ENCODE peak calls at places on chromosomes 7 and 10, in seven cellular contexts. N is fibroblast of the conjunctiva; D is NCI-H748 treated with DMSO at 0.1 percent for 48 hours; B is choroid plexus epithelial cell; X is stimulated activated CD8-positive, alpha-beta memory T cell treated with anti-CD3 and anti-CD28 coated beads, Interleukin-12 subunit alpha, Interleukin-12 subunit beta, amount 100 ng/mL, for 1 hour; R is NCI-H2171; H is GM12892. L is an unnamed sample.

GRCh38 chr10:89891006-89891405 is 189.6 kb downstream of the KIF20B start:
- DNase-seq in X (no peak), R (no peak), D (no peak), N (no peak), B (peak; percentile 16), H (no peak), L (peak; percentile 29)

GRCh38 chr10:99859585-99859984 is 77.1 kb downstream of the ABCC2 start:
- DNase-seq in R (no peak), D (no peak), H (no peak), X (no peak), B (peak; percentile 45), N (no peak), L (no peak)

GRCh38 chr10:11162828-11163599 is 145.3 kb downstream of the CELF2 start:
- DNase-seq in D (no peak), B (peak; percentile 10), X (peak; percentile 59), R (no peak), H (peak; percentile 49), N (no peak), L (no peak)

GRCh38 chr10:13046861-13047528 is 45.5 kb upstream of the CCDC3 start:
- DNase-seq in H (no peak), R (no peak), N (no peak), B (no peak), D (no peak), X (no peak), L (no peak)

GRCh38 chr7:66247387-66248078 is 42.4 kb downstream of the TPST1 start:
- DNase-seq in X (no peak), H (no peak), N (no peak), D (no peak), R (no peak), B (no peak), L (no peak)

GRCh38 chr10:36499696-36500095 is 625.7 kb upstream of the ANKRD30A start:
- DNase-seq in B (peak; percentile 15), R (no peak), D (no peak), H (no peak), X (no peak), N (no peak), L (peak; percentile 52)

GRCh38 chr10:113697595-113697994 is 17.9 kb downstream of the CASP7 start:
- DNase-seq in H (no peak), D (no peak), B (no peak), X (no peak), R (no peak), N (no peak), L (no peak)

GRCh38 chr7:849145-849544 is 16.9 kb downstream of the SUN1 start:
- DNase-seq in H (no peak), D (no peak), X (no peak), R (no peak), N (no peak), B (no peak), L (no peak)

GRCh38 chr7:5514440-5515035 is 90.9 kb upstream of the TNRC18 start:
- DNase-seq in R (no peak), X (no peak), D (no peak), H (no peak), N (no peak), B (peak; percentile 71), L (no peak)

GRCh38 chr10:21989453-21990154 is 13.9 kb downstream of the DNAJC1 start:
- DNase-seq in H (no peak), X (no peak), B (peak; percentile 88), R (peak; percentile 8), D (peak; percentile 40), N (peak; percentile 60), L (peak; percentile 63)